ENCODE peak calls at places on chromosomes 13 and 19, in ten cellular contexts. Z is hippocampal formation; A is stimulated activated CD8-positive, alpha-beta memory T cell treated with anti-CD3 and anti-CD28 coated beads, Interleukin-7, amount 100 ng/mL, for 1 hour; C is immature natural killer cell; K is nephron progenitor cell; R is T-helper 2 cell; E is AG09309; N is posterior vena cava; I is ovary; W is fibroblast of the conjunctiva. V is an unnamed sample.

GRCh38 chr19:8004723-8005513 is 523 bp downstream of the ELAVL1 start:
- DNase-seq in Z (no peak), A (no peak), C (no peak), K (peak), R (peak), E (no peak), N (no peak), I (peak), W (no peak), V (no peak)

GRCh38 chr13:68026077-68026476 is 795.9 kb upstream of the PCDH9 start:
- DNase-seq in Z (no peak), A (no peak), C (no peak), K (no peak), R (no peak), E (no peak), N (no peak), I (no peak), W (no peak), V (no peak)

GRCh38 chr13:82654143-82654542 is 1228.1 kb downstream of the SLITRK1 start:
- DNase-seq in Z (no peak), A (no peak), C (no peak), K (no peak), R (no peak), E (no peak), N (no peak), I (no peak), W (no peak), V (no peak)

GRCh38 chr13:81874253-81874652 is 1533.3 kb upstream of the SPRY2 start:
- DNase-seq in Z (no peak), A (no peak), C (no peak), K (no peak), R (no peak), E (no peak), N (no peak), I (no peak), W (no peak), V (no peak)

GRCh38 chr13:100290165-100290801 is 201.4 kb downstream of the PCCA start:
- DNase-seq in Z (no peak), A (no peak), C (no peak), K (no peak), R (no peak), E (no peak), N (no peak), I (no peak), W (no peak), V (no peak)

GRCh38 chr13:59247166-59247565 is 916.6 kb downstream of the DIAPH3 start:
- DNase-seq in Z (peak), A (no peak), C (no peak), K (no peak), R (no peak), E (no peak), N (no peak), I (no peak), W (no peak), V (no peak)

GRCh38 chr13:99151516-99151915 is 49.1 kb upstream of the UBAC2 start:
- DNase-seq in Z (no peak), A (no peak), C (no peak), K (no peak), R (no peak), E (no peak), N (no peak), I (no peak), W (no peak), V (no peak)

GRCh38 chr19:610071-610800 is 20.6 kb downstream of the HCN2 start:
- DNase-seq in Z (no peak), A (no peak), C (peak), K (no peak), R (peak), E (no peak), N (no peak), I (no peak), W (no peak), V (no peak)

GRCh38 chr19:2678043-2678671 is 24.3 kb downstream of the GNG7 start:
- DNase-seq in Z (no peak), A (no peak), C (no peak), K (no peak), R (no peak), E (no peak), N (no peak), I (no peak), W (no peak), V (peak)

GRCh38 chr13:94263038-94263437 is 216.4 kb downstream of the DCT start:
- DNase-seq in Z (no peak), A (no peak), C (no peak), K (no peak), R (no peak), E (no peak), N (no peak), I (no peak), W (no peak), V (no peak)

GRCh38 chr13:61255035-61255796 is 160.4 kb downstream of the PCDH20 start:
- DNase-seq in Z (no peak), A (no peak), C (no peak), K (peak), R (no peak), E (no peak), N (no peak), I (no peak), W (no peak), V (no peak)

GRCh38 chr19:5767949-5768348 is 16.6 kb downstream of the PRR22 start:
- DNase-seq in Z (no peak), A (no peak), C (no peak), K (no peak), R (no peak), E (no peak), N (no peak), I (no peak), W (no peak), V (no peak)

GRCh38 chr19:30684613-30685012 is 312.4 kb downstream of the ZNF536 start:
- DNase-seq in Z (no peak), A (no peak), C (no peak), K (no peak), R (no peak), E (no peak), N (no peak), I (no peak), W (no peak), V (no peak)

GRCh38 chr13:95087746-95088305 is 213.4 kb downstream of the ABCC4 start:
- DNase-seq in Z (no peak), A (no peak), C (no peak), K (no peak), R (no peak), E (no peak), N (no peak), I (no peak), W (no peak), V (no peak)

GRCh38 chr13:98324105-98324504 is 147.0 kb upstream of the RNF113B start:
- DNase-seq in Z (no peak), A (no peak), C (no peak), K (no peak), R (no peak), E (peak), N (no peak), I (no peak), W (peak), V (no peak)

GRCh38 chr13:40399756-40400155 is 266.7 kb downstream of the FOXO1 start:
- DNase-seq in Z (no peak), A (no peak), C (no peak), K (no peak), R (no peak), E (no peak), N (no peak), I (no peak), W (no peak), V (no peak)

GRCh38 chr13:76473552-76474134 is 412.6 kb downstream of the KCTD12 start:
- DNase-seq in Z (peak), A (peak), C (peak), K (peak), R (peak), E (peak), N (peak), I (peak), W (peak), V (peak)

GRCh38 chr13:40069173-40070044 is 413.9 kb downstream of the COG6 start:
- DNase-seq in Z (peak), A (peak), C (peak), K (peak), R (peak), E (no peak), N (peak), I (peak), W (peak), V (peak)

GRCh38 chr13:60267498-60268202 is 103.9 kb upstream of the DIAPH3 start:
- DNase-seq in Z (no peak), A (no peak), C (peak), K (peak), R (no peak), E (no peak), N (no peak), I (no peak), W (no peak), V (no peak)

GRCh38 chr13:73754727-73755292 is 379.4 kb downstream of the KLF12 start:
- DNase-seq in Z (no peak), A (no peak), C (peak), K (peak), R (no peak), E (peak), N (no peak), I (no peak), W (peak), V (no peak)